ENCODE peak calls at places on chromosomes 11 and 22, in nine cellular contexts. X is body of pancreas, T is uterus, Q is A549, D is IMR-90, K is HepG2, N is gastrocnemius medialis, M is ovary, O is stomach. I is an unnamed sample.

GRCh38 chr11:93849751-93850584 is 450 bp downstream of the VSTM5 start:
- DNase-seq in X (peak; percentile 34), T (peak; percentile 30), Q (peak; percentile 11), D (no peak), K (no peak), N (no peak), M (peak; percentile 39), O (peak; percentile 71), I (no peak)

GRCh38 chr11:129075757-129076156 is 116.4 kb downstream of the ARHGAP32 start:
- DNase-seq in X (no peak), T (no peak), Q (no peak), D (no peak), K (no peak), N (no peak), M (no peak), O (no peak), I (no peak)

GRCh38 chr11:18986744-18987143 is 47.5 kb upstream of the MRGPRX1 start:
- DNase-seq in X (no peak), T (no peak), Q (no peak), D (no peak), K (no peak), N (no peak), M (no peak), O (no peak), I (no peak)

GRCh38 chr11:119149371-119150275 is 771 bp downstream of the ABCG4 start:
- DNase-seq in X (no peak), T (no peak), Q (no peak), D (no peak), K (no peak), N (no peak), M (no peak), O (no peak), I (no peak)

GRCh38 chr11:63802637-63803414 is 10.4 kb upstream of the SPINDOC start:
- DNase-seq in X (no peak), T (no peak), Q (peak; percentile 74), D (peak; percentile 57), K (no peak), N (no peak), M (no peak), O (no peak), I (no peak)

GRCh38 chr11:66421492-66422205 is 814 bp downstream of the NPAS4 start:
- DNase-seq in X (peak; percentile 95), T (peak; percentile 94), Q (peak; percentile 84), D (peak; percentile 87), K (peak; percentile 78), N (peak; percentile 76), M (peak; percentile 97), O (peak; percentile 94), I (peak; percentile 90)

GRCh38 chr11:87173185-87174039 is 135.7 kb downstream of the TMEM135 start:
- DNase-seq in X (no peak), T (no peak), Q (peak; percentile 68), D (peak; percentile 63), K (peak; percentile 19), N (no peak), M (no peak), O (no peak), I (no peak)

GRCh38 chr11:114614127-114614720 is 18.6 kb upstream of the NXPE4 start:
- DNase-seq in X (no peak), T (no peak), Q (no peak), D (no peak), K (no peak), N (no peak), M (no peak), O (no peak), I (no peak)

GRCh38 chr22:24146791-24147353 is 34.4 kb upstream of the SUSD2 start:
- DNase-seq in X (peak; percentile 30), T (peak; percentile 64), Q (no peak), D (peak; percentile 92), K (no peak), N (peak; percentile 12), M (peak; percentile 63), O (no peak), I (no peak)

GRCh38 chr11:125093502-125093901 is 17.9 kb downstream of the TMEM218 start:
- DNase-seq in X (no peak), T (no peak), Q (no peak), D (no peak), K (no peak), N (no peak), M (no peak), O (no peak), I (no peak)

GRCh38 chr22:48428556-48429371 is 1398.9 kb downstream of the BRD1 start:
- DNase-seq in X (no peak), T (no peak), Q (peak; percentile 54), D (no peak), K (no peak), N (no peak), M (no peak), O (no peak), I (no peak)

GRCh38 chr11:17972987-17973386 is 39.9 kb downstream of the SERGEF start:
- DNase-seq in X (no peak), T (peak; percentile 33), Q (peak; percentile 62), D (peak; percentile 93), K (peak; percentile 23), N (peak; percentile 28), M (peak; percentile 53), O (no peak), I (peak; percentile 62)

GRCh38 chr11:44778200-44779100 is 51.7 kb downstream of the TSPAN18 start:
- DNase-seq in X (no peak), T (no peak), Q (no peak), D (no peak), K (no peak), N (no peak), M (no peak), O (no peak), I (no peak)

GRCh38 chr11:6703247-6704063 is 20.3 kb upstream of the MRPL17 start:
- DNase-seq in X (peak; percentile 62), T (peak; percentile 35), Q (peak; percentile 58), D (peak; percentile 57), K (peak; percentile 64), N (peak; percentile 21), M (no peak), O (peak; percentile 42), I (no peak)

DNA sequence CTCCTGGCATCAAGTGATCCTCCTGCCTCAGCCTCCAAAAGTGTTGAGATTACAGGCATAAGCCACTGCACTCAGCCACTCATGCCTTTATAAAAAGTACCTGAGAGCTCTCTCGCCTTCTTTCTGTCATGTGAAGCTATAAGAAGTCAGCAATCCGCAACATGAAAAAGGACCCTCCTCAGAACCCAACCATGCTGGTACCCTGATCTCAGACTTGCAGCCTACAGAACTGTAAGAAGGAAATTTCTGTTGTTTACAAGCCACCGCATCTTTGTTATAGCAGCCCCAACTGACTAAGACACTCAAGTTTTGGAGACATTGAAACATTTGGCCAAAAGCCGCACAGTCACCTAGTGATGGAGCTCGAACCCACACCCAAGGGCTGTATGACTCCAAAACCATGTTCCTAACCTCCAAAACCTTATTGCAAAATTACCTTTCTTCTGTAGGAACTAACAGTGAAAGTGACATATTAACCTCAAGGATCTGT is 8.9 kb downstream of the PACSIN2 start:
- DNase-seq in X (no peak), T (no peak), Q (no peak), D (no peak), K (no peak), N (no peak), M (no peak), O (no peak), I (no peak)
- H3K4me1 ChIP-seq in X (peaks cover 97% of the 10 kb centered on the region), T (peaks cover 9% of the 10 kb centered on the region), Q (peaks cover 95% of the 10 kb centered on the region), D (peaks cover 41% of the 10 kb centered on the region), K (peaks cover 97% of the 10 kb centered on the region), N (peaks cover 34% of the 10 kb centered on the region), M (peaks cover 21% of the 10 kb centered on the region), O (peaks cover 64% of the 10 kb centered on the region), I (peaks cover 26% of the 10 kb centered on the region)

GRCh38 chr22:43293661-43294392 is 49.3 kb downstream of the SCUBE1 start:
- DNase-seq in X (no peak), T (peak; percentile 41), Q (peak; percentile 73), D (peak; percentile 60), K (peak; percentile 90), N (peak; percentile 69), M (peak; percentile 84), O (peak; percentile 57), I (no peak)
- H3K27ac ChIP-seq in X (no peak overlapping the region), T (no peak overlapping the region), Q (peak overlapping the region; percentile 45), D (peak overlapping the region; percentile 13), K (no peak overlapping the region), N (peak overlapping the region; percentile 62), M (peak overlapping the region; percentile 59), O (peak overlapping the region; percentile 39), I (no peak overlapping the region)

GRCh38 chr22:38317995-38318715 is 922 bp upstream of the CSNK1E start:
- DNase-seq in X (peak; percentile 41), T (peak; percentile 76), Q (peak; percentile 85), D (peak; percentile 93), K (peak; percentile 77), N (peak; percentile 43), M (peak; percentile 67), O (peak; percentile 71), I (peak; percentile 85)

GRCh38 chr22:38315801-38316339 is 1.4 kb downstream of the CSNK1E start:
- DNase-seq in X (no peak), T (no peak), Q (no peak), D (no peak), K (no peak), N (no peak), M (peak; percentile 49), O (no peak), I (no peak)

GRCh38 chr22:38318792-38319773 is 1.9 kb upstream of the CSNK1E start:
- DNase-seq in X (no peak), T (no peak), Q (no peak), D (no peak), K (peak; percentile 30), N (no peak), M (peak; percentile 37), O (no peak), I (no peak)

GRCh38 chr22:38316340-38317236 is 645 bp downstream of the CSNK1E start:
- DNase-seq in X (peak; percentile 67), T (peak; percentile 78), Q (peak; percentile 38), D (peak; percentile 51), K (no peak), N (no peak), M (peak; percentile 86), O (peak; percentile 66), I (peak; percentile 80)

DNA sequence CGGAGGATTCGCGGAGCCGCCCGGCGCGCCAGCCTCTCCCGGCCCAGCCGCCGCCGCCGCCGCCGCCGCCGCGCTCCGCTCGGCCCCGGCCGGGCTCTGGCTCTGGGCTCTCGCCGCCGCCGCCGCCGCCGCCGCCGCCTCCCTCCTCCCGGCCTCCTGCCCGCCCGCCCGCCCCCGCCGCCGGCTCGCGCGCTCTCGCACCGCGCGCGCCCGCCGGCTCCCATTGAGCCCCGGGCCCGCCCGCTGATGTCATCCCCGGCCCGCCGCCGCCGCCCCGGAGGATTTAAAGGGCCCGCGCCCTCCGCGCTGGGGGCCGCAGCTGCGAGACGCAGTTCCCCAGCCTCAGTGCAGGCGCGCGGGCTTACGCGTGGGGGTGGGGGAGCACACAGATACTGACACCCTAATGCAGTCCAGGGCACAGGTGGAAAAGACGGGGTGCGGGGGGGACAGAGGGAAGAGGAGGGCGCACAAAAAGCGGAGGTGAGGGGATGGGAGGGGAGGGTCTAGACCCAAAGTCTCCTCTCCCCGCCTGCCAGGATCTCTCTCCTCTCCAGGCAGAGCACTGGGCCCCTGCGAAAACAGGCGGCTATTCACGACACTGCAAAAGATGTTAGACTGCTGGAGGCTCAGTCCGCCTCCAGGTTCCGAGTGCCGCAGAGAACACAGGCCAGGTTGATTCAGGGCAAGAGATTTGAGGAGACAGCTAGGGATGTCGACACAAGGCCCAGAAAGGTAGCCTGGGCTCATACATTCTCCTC is at the start of gene CSNK1E:
- DNase-seq in X (peak; percentile 83), T (peak; percentile 85), Q (peak; percentile 44), D (peak; percentile 33), K (no peak), N (peak; percentile 62), M (peak; percentile 89), O (peak; percentile 86), I (peak; percentile 86)
- TF ChIP-seq POLR2A in X (no peak), T (no peak), Q (no peak), D (no peak), K (no peak), N (peak; percentile 28), M (peak; percentile 25), O (no peak), I (peak; percentile 37)

GRCh38 chr11:9759519-9760179 is 95.8 kb downstream of the SWAP70 start:
- DNase-seq in X (peak; percentile 59), T (peak; percentile 78), Q (peak; percentile 86), D (peak; percentile 100), K (peak; percentile 52), N (peak; percentile 90), M (peak; percentile 57), O (peak; percentile 65), I (peak; percentile 90)
- H3K4me1 ChIP-seq in X (peaks cover 24% of the 10 kb centered on the region), T (peaks cover 7% of the 10 kb centered on the region), Q (peaks cover 30% of the 10 kb centered on the region), D (peaks cover 50% of the 10 kb centered on the region), K (peaks cover 58% of the 10 kb centered on the region), N (peaks cover 26% of the 10 kb centered on the region), M (peaks cover 20% of the 10 kb centered on the region), O (peaks cover 31% of the 10 kb centered on the region), I (peaks cover 32% of the 10 kb centered on the region)

I was measured in heart left ventricle.